ENCODE peak calls at places on chromosome 16, in five cellular contexts. L is CD8-positive, alpha-beta T cell; P is CD4-positive, alpha-beta memory T cell; U is GM23338; C is HCT116. F is an unnamed sample. For H3K36me3, the result is how much of the 10 kb centered on the place peaks cover.

GRCh38 chr16:4537376-4538066 is 1.1 kb downstream of the CDIP1 start:
- DNase-seq in L (no peak), P (no peak), U (peak), C (no peak), F (no peak)

GRCh38 chr16:28534542-28535373 is 4.0 kb downstream of the NUPR1 start:
- DNase-seq in L (no peak), P (peak), U (no peak), C (no peak), F (no peak)

GRCh38 chr16:177981-178676 is 1.6 kb downstream of the HBA1 start:
- DNase-seq in L (no peak), P (no peak), U (no peak), C (no peak), F (no peak)

GRCh38 chr16:24758373-24758772 is 28.9 kb downstream of the TNRC6A start:
- DNase-seq in L (no peak), P (no peak), U (no peak), C (no peak), F (no peak)

GRCh38 chr16:10180771-10181163 is 1.5 kb downstream of the GRIN2A start:
- DNase-seq in L (no peak), P (no peak), U (peak), C (no peak), F (no peak)

GRCh38 chr16:23453338-23454052 is 506 bp upstream of the COG7 start:
- DNase-seq in L (no peak), P (no peak), U (no peak), C (no peak), F (no peak)

GRCh38 chr16:48547530-48547929 is 62.5 kb downstream of the N4BP1 start:
- DNase-seq in L (no peak), P (no peak), U (no peak), C (no peak), F (no peak)

GRCh38 chr16:70658921-70659320 is 12.6 kb downstream of the IL34 start:
- DNase-seq in L (no peak), P (no peak), U (no peak), C (no peak), F (no peak)

GRCh38 chr16:3542601-3543373 is 34.4 kb downstream of the NLRC3 start:
- DNase-seq in L (no peak), P (no peak), U (no peak), C (no peak), F (no peak)

GRCh38 chr16:71623597-71623996 is 2.4 kb upstream of the MARVELD3 start:
- DNase-seq in L (no peak), P (no peak), U (no peak), C (no peak), F (no peak)

GRCh38 chr16:23351360-23351759 is 49.3 kb downstream of the SCNN1B start:
- DNase-seq in L (no peak), P (no peak), U (no peak), C (no peak), F (no peak)

GRCh38 chr16:11677959-11678881 is 10.0 kb downstream of the SNN start:
- DNase-seq in L (no peak), P (no peak), U (no peak), C (no peak), F (no peak)

GRCh38 chr16:10859650-10860049 is 17.4 kb upstream of the CIITA start:
- DNase-seq in L (no peak), P (no peak), U (no peak), C (no peak), F (no peak)

GRCh38 chr16:28984619-28985135 is at the start of gene LAT:
- DNase-seq in L (peak), P (peak), U (no peak), C (no peak), F (no peak)

GRCh38 chr16:27238591-27238990 is 30.0 kb downstream of the NSMCE1 start:
- DNase-seq in L (no peak), P (no peak), U (no peak), C (no peak), F (no peak)

GRCh38 chr16:910181-910580 is 60.6 kb downstream of the LMF1 start:
- DNase-seq in L (no peak), P (no peak), U (no peak), C (no peak), F (no peak)

GRCh38 chr16:88957887-88958577 is 19.0 kb downstream of the CBFA2T3 start:
- DNase-seq in L (no peak), P (no peak), U (no peak), C (no peak), F (no peak)

GRCh38 chr16:76931186-76931585 is 259.8 kb upstream of the MON1B start:
- DNase-seq in L (no peak), P (no peak), U (no peak), C (no peak), F (no peak)

GRCh38 chr16:70753694-70754325 is 47.1 kb downstream of the VAC14 start:
- DNase-seq in L (no peak), P (no peak), U (no peak), C (no peak), F (no peak)

GRCh38 chr16:8686879-8687278 is 12.5 kb downstream of the ABAT start:
- DNase-seq in L (no peak), P (no peak), U (no peak), C (no peak), F (no peak)

GRCh38 chr16:4426021-4426684 is 485 bp downstream of the DNAJA3 start:
- DNase-seq in L (no peak), P (no peak), U (peak), C (no peak), F (no peak)

GRCh38 chr16:18037051-18037450 is 299.5 kb downstream of the NPIPA8 start:
- DNase-seq in L (no peak), P (no peak), U (no peak), C (no peak), F (no peak)

GRCh38 chr16:8594149-8594666 is 3.9 kb upstream of the TMEM114 start:
- DNase-seq in L (no peak), P (no peak), U (no peak), C (no peak), F (no peak)

GRCh38 chr16:87739801-87740200 is 26.0 kb downstream of the KLHDC4 start:
- DNase-seq in L (no peak), P (no peak), U (no peak), C (no peak), F (no peak)

GRCh38 chr16:19555938-19556778 is 655 bp downstream of the VPS35L start:
- DNase-seq in L (peak), P (peak), U (peak), C (peak), F (no peak)

DNA sequence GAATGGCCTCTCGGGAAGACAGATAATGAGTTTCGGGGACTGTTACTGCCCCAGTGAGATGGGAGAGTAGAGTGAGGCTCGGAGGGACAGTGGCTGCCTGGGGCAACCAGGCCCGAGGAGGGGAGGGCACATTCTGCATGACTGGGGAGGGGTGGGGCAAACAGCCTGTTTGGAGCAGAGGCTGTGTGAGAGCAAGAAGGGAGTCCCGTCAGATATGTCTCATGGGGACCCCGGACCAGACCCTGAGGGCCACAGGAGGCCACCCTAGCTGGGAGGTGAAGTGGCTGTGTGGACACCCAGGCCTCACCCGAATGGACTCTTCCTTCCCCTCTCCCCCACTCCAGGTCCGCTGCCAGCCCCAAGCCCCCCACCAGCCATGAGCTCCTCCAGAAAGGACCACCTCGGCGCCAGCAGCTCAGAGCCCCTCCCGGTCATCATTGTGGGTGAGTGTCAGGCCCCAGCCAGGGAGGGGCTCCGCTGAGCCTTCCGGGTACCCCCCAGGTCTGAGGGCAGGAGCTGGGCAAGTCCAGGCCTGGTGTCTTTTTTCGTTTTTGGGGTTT is 4.3 kb downstream of the OSGIN1 start:
- DNase-seq in L (no peak), P (no peak), U (no peak), C (no peak), F (no peak)
- H3K4me3 ChIP-seq in L (no peak), P (no peak), U (no peak), C (no peak), F (no peak)

GRCh38 chr16:85102106-85102630 is 10.1 kb downstream of the CIBAR2 start:
- DNase-seq in L (no peak), P (no peak), U (no peak), C (no peak), F (no peak)

GRCh38 chr16:85098565-85098964 is 13.7 kb downstream of the CIBAR2 start:
- DNase-seq in L (no peak), P (no peak), U (no peak), C (no peak), F (no peak)

GRCh38 chr16:85096921-85097320 is 15.4 kb downstream of the CIBAR2 start:
- DNase-seq in L (no peak), P (no peak), U (no peak), C (no peak), F (no peak)

GRCh38 chr16:85103096-85104079 is 8.9 kb downstream of the CIBAR2 start:
- DNase-seq in L (no peak), P (no peak), U (no peak), C (no peak), F (no peak)

GRCh38 chr16:85100265-85100664 is 12.0 kb downstream of the CIBAR2 start:
- DNase-seq in L (no peak), P (no peak), U (no peak), C (no peak), F (no peak)
- H3K36me3 ChIP-seq in L (under half), P (under half), U (under half), C (under half), F (under half)

GRCh38 chr16:69133555-69133954 is 1.1 kb downstream of the UTP4 start:
- DNase-seq in L (no peak), P (no peak), U (no peak), C (no peak), F (no peak)
- H3K4me3 ChIP-seq in L (peak), P (no peak), U (peak), C (peak), F (peak)

GRCh38 chr16:53090591-53091507 is 36.1 kb downstream of the CHD9 start:
- DNase-seq in L (no peak), P (no peak), U (no peak), C (no peak), F (no peak)

GRCh38 chr16:53094013-53094630 is 39.3 kb downstream of the CHD9 start:
- DNase-seq in L (peak), P (peak), U (no peak), C (no peak), F (no peak)

GRCh38 chr16:53091508-53092211 is 36.9 kb downstream of the CHD9 start:
- DNase-seq in L (no peak), P (no peak), U (peak), C (no peak), F (peak)

GRCh38 chr16:53090271-53090590 is 35.4 kb downstream of the CHD9 start:
- DNase-seq in L (no peak), P (no peak), U (no peak), C (no peak), F (no peak)

GRCh38 chr16:53093162-53093744 is 38.5 kb downstream of the CHD9 start:
- DNase-seq in L (no peak), P (no peak), U (no peak), C (no peak), F (no peak)
- H3K36me3 ChIP-seq in L (under half), P (under half), U (under half), C (under half), F (under half)

DNA sequence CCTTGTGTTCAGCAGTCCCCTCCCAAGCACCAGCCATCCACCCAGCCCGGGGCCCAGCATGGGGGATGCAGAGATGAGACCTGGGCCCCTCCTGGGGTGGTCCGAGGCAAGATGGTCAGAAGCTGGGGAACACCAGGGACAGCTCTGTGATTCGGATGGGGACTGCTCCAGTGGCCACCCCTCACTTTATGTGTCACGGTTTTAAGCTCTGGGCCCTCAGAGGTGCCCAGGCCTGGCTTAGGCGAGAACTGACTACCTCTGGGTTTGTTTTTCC is 92.0 kb upstream of the PLCG2 start:
- DNase-seq in L (no peak), P (no peak), U (no peak), C (no peak), F (no peak)
- H3K4me3 ChIP-seq in L (no peak), P (no peak), U (no peak), C (no peak), F (no peak)

F was measured in SK-N-MC.